ENCODE peak calls at places on chromosomes 16 and 17, in seven cellular contexts. One of them, this sample, is unnamed.

GRCh38 chr17:76674600-76674999 is 31.0 kb upstream of the ST6GALNAC1 start:
- DNase-seq in AG04450: no peak
- DNase-seq in H9: no peak
- DNase-seq in MCF 10A: no peak
- DNase-seq in mesothelial cell of epicardium: no peak
- DNase-seq in Caco-2: no peak
- DNase-seq in GM13977: no peak
- DNase-seq in this sample: no peak

GRCh38 chr17:41024702-41025101 is 2.3 kb downstream of the KRTAP1-5 start:
- DNase-seq in AG04450: no peak
- DNase-seq in H9: no peak
- DNase-seq in MCF 10A: no peak
- DNase-seq in mesothelial cell of epicardium: no peak
- DNase-seq in Caco-2: no peak
- DNase-seq in GM13977: no peak
- DNase-seq in this sample: no peak

GRCh38 chr17:42964161-42964932 is at the start of gene AARSD1:
- DNase-seq in AG04450: peak
- DNase-seq in H9: peak
- DNase-seq in MCF 10A: peak
- DNase-seq in mesothelial cell of epicardium: peak
- DNase-seq in Caco-2: peak
- DNase-seq in GM13977: peak
- DNase-seq in this sample: peak

GRCh38 chr16:87305505-87306391 is 11.4 kb downstream of the C16orf95 start:
- DNase-seq in AG04450: peak
- DNase-seq in H9: peak
- DNase-seq in MCF 10A: no peak
- DNase-seq in mesothelial cell of epicardium: no peak
- DNase-seq in Caco-2: no peak
- DNase-seq in GM13977: no peak
- DNase-seq in this sample: no peak

GRCh38 chr16:69301861-69302260 is 9.3 kb upstream of the VPS4A start:
- DNase-seq in AG04450: no peak
- DNase-seq in H9: no peak
- DNase-seq in MCF 10A: no peak
- DNase-seq in mesothelial cell of epicardium: peak
- DNase-seq in Caco-2: no peak
- DNase-seq in GM13977: no peak
- DNase-seq in this sample: no peak

GRCh38 chr16:89013111-89013510 is 36.1 kb upstream of the CBFA2T3 start:
- DNase-seq in AG04450: no peak
- DNase-seq in H9: no peak
- DNase-seq in MCF 10A: no peak
- DNase-seq in mesothelial cell of epicardium: no peak
- DNase-seq in Caco-2: no peak
- DNase-seq in GM13977: no peak
- DNase-seq in this sample: no peak

GRCh38 chr16:84086357-84086756 is 30.4 kb downstream of the MBTPS1 start:
- DNase-seq in AG04450: no peak
- DNase-seq in H9: no peak
- DNase-seq in MCF 10A: no peak
- DNase-seq in mesothelial cell of epicardium: no peak
- DNase-seq in Caco-2: no peak
- DNase-seq in GM13977: no peak
- DNase-seq in this sample: no peak

GRCh38 chr17:9346296-9346926 is 229.2 kb downstream of the STX8 start:
- DNase-seq in AG04450: no peak
- DNase-seq in H9: no peak
- DNase-seq in MCF 10A: no peak
- DNase-seq in mesothelial cell of epicardium: no peak
- DNase-seq in Caco-2: no peak
- DNase-seq in GM13977: no peak
- DNase-seq in this sample: no peak

GRCh38 chr17:49913226-49914095 is 55.5 kb upstream of the DLX4 start:
- DNase-seq in AG04450: no peak
- DNase-seq in H9: no peak
- DNase-seq in MCF 10A: peak
- DNase-seq in mesothelial cell of epicardium: no peak
- DNase-seq in Caco-2: no peak
- DNase-seq in GM13977: no peak
- DNase-seq in this sample: no peak

GRCh38 chr16:9092963-9093477 is 1.6 kb downstream of the HAPSTR1 start:
- DNase-seq in AG04450: no peak
- DNase-seq in H9: no peak
- DNase-seq in MCF 10A: no peak
- DNase-seq in mesothelial cell of epicardium: peak
- DNase-seq in Caco-2: no peak
- DNase-seq in GM13977: no peak
- DNase-seq in this sample: no peak

GRCh38 chr17:50267074-50267841 is 7.0 kb upstream of the TMEM92 start:
- DNase-seq in AG04450: no peak
- DNase-seq in H9: no peak
- DNase-seq in MCF 10A: no peak
- DNase-seq in mesothelial cell of epicardium: no peak
- DNase-seq in Caco-2: peak
- DNase-seq in GM13977: peak
- DNase-seq in this sample: no peak

GRCh38 chr17:29572691-29573557 is 4.4 kb downstream of the TP53I13 start:
- DNase-seq in AG04450: no peak
- DNase-seq in H9: peak
- DNase-seq in MCF 10A: no peak
- DNase-seq in mesothelial cell of epicardium: peak
- DNase-seq in Caco-2: no peak
- DNase-seq in GM13977: peak
- DNase-seq in this sample: no peak
- TF ChIP-seq CTCF in AG04450: peak
- TF ChIP-seq CTCF in H9: peak
- TF ChIP-seq CTCF in MCF 10A: no peak
- TF ChIP-seq CTCF in mesothelial cell of epicardium: peak
- TF ChIP-seq CTCF in Caco-2: no peak
- TF ChIP-seq CTCF in GM13977: peak
- TF ChIP-seq CTCF in this sample: peak

GRCh38 chr16:23432176-23433128 is 20.5 kb downstream of the COG7 start:
- DNase-seq in AG04450: no peak
- DNase-seq in H9: no peak
- DNase-seq in MCF 10A: peak
- DNase-seq in mesothelial cell of epicardium: no peak
- DNase-seq in Caco-2: no peak
- DNase-seq in GM13977: no peak
- DNase-seq in this sample: no peak
- TF ChIP-seq CTCF in AG04450: no peak
- TF ChIP-seq CTCF in H9: no peak
- TF ChIP-seq CTCF in MCF 10A: no peak
- TF ChIP-seq CTCF in mesothelial cell of epicardium: no peak
- TF ChIP-seq CTCF in Caco-2: peak
- TF ChIP-seq CTCF in GM13977: no peak
- TF ChIP-seq CTCF in this sample: no peak

GRCh38 chr16:75061677-75062076 is 54.9 kb downstream of the LDHD start:
- DNase-seq in AG04450: no peak
- DNase-seq in H9: no peak
- DNase-seq in MCF 10A: no peak
- DNase-seq in mesothelial cell of epicardium: no peak
- DNase-seq in Caco-2: no peak
- DNase-seq in GM13977: no peak
- DNase-seq in this sample: no peak

GRCh38 chr16:75063549-75064082 is 53.0 kb downstream of the LDHD start:
- DNase-seq in AG04450: no peak
- DNase-seq in H9: no peak
- DNase-seq in MCF 10A: no peak
- DNase-seq in mesothelial cell of epicardium: no peak
- DNase-seq in Caco-2: no peak
- DNase-seq in GM13977: no peak
- DNase-seq in this sample: no peak

GRCh38 chr16:75060708-75061107 is 55.9 kb downstream of the LDHD start:
- DNase-seq in AG04450: no peak
- DNase-seq in H9: no peak
- DNase-seq in MCF 10A: no peak
- DNase-seq in mesothelial cell of epicardium: no peak
- DNase-seq in Caco-2: no peak
- DNase-seq in GM13977: no peak
- DNase-seq in this sample: no peak

GRCh38 chr16:75062944-75063444 is 53.6 kb downstream of the LDHD start:
- DNase-seq in AG04450: no peak
- DNase-seq in H9: no peak
- DNase-seq in MCF 10A: no peak
- DNase-seq in mesothelial cell of epicardium: no peak
- DNase-seq in Caco-2: no peak
- DNase-seq in GM13977: no peak
- DNase-seq in this sample: no peak

DNA sequence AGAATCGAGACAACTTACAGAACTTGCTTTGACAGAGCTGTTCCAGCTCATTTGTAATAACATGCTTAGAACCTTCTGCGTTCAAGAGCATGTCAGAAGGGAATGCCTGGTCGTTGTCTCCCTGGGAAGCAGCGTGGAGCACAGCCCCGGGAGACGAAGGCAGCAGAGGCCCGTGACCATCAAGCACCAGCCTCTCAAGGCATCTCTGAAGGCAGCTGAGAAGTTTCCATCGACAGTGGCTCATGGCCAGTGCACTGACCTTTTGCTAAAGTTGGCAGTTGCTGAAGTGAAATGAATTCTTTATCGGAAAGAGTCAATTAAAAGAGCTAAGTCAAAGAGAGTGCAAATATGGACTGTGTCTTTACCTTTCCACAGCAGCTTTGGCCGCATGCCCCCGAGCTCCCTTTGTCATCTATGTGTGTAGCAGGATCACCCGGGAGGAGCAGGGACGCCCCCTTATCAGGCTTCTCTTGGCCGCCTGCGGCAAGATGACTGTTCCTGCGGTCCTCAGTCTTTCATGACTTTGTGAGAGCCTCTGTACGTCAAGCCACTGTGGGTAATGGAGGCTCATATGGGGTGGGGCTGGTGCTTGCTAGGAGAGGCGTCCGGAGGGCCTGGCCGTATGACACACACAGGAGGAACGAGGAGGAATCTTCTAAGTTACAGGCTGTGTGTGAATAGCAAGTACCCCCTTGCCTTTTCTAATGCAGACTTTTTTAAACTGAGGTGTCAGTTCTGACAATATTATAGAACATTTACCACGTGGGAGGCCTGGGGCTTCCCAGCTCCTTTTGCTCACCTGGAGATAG is 54.2 kb downstream of the LDHD start:
- DNase-seq in AG04450: no peak
- DNase-seq in H9: no peak
- DNase-seq in MCF 10A: no peak
- DNase-seq in mesothelial cell of epicardium: no peak
- DNase-seq in Caco-2: no peak
- DNase-seq in GM13977: no peak
- DNase-seq in this sample: no peak
- TF ChIP-seq CTCF in AG04450: no peak
- TF ChIP-seq CTCF in H9: peak
- TF ChIP-seq CTCF in MCF 10A: no peak
- TF ChIP-seq CTCF in mesothelial cell of epicardium: no peak
- TF ChIP-seq CTCF in Caco-2: no peak
- TF ChIP-seq CTCF in GM13977: no peak
- TF ChIP-seq CTCF in this sample: no peak

GRCh38 chr16:15598648-15599190 is 44.2 kb downstream of the MARF1 start:
- DNase-seq in AG04450: no peak
- DNase-seq in H9: no peak
- DNase-seq in MCF 10A: no peak
- DNase-seq in mesothelial cell of epicardium: no peak
- DNase-seq in Caco-2: no peak
- DNase-seq in GM13977: peak
- DNase-seq in this sample: no peak
- TF ChIP-seq CTCF in AG04450: no peak
- TF ChIP-seq CTCF in H9: no peak
- TF ChIP-seq CTCF in MCF 10A: no peak
- TF ChIP-seq CTCF in mesothelial cell of epicardium: no peak
- TF ChIP-seq CTCF in Caco-2: no peak
- TF ChIP-seq CTCF in GM13977: no peak
- TF ChIP-seq CTCF in this sample: no peak

GRCh38 chr17:17849863-17850373 is 13.1 kb upstream of the SREBF1 start:
- DNase-seq in AG04450: no peak
- DNase-seq in H9: peak
- DNase-seq in MCF 10A: peak
- DNase-seq in mesothelial cell of epicardium: no peak
- DNase-seq in Caco-2: no peak
- DNase-seq in GM13977: peak
- DNase-seq in this sample: no peak
- TF ChIP-seq CTCF in AG04450: peak
- TF ChIP-seq CTCF in H9: no peak
- TF ChIP-seq CTCF in MCF 10A: no peak
- TF ChIP-seq CTCF in mesothelial cell of epicardium: no peak
- TF ChIP-seq CTCF in Caco-2: no peak
- TF ChIP-seq CTCF in GM13977: peak
- TF ChIP-seq CTCF in this sample: no peak

GRCh38 chr17:73231841-73232586 is 29.7 kb downstream of the CPSF4L start:
- DNase-seq in AG04450: peak
- DNase-seq in H9: peak
- DNase-seq in MCF 10A: peak
- DNase-seq in mesothelial cell of epicardium: peak
- DNase-seq in Caco-2: peak
- DNase-seq in GM13977: peak
- DNase-seq in this sample: peak
- TF ChIP-seq CTCF in AG04450: peak
- TF ChIP-seq CTCF in H9: peak
- TF ChIP-seq CTCF in MCF 10A: no peak
- TF ChIP-seq CTCF in mesothelial cell of epicardium: peak
- TF ChIP-seq CTCF in Caco-2: no peak
- TF ChIP-seq CTCF in GM13977: no peak
- TF ChIP-seq CTCF in this sample: no peak

DNA sequence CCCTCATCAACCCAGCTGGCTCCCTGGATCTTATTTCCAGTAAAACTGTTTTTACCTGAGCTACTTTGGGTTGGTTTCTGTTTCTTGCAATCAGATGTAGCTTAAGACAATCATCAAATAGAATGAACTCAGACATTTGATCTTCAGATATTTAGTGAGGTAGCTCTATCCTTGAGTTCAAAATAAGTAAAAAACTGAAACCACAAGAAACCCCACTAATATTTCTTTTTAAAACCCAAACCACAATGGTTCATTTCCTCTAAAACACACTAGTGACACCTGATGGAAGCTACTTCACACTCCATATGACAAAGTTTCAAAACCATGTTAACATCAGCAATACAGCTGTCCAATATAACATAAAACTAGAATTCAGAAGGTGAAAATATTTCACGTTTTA is 37.8 kb downstream of the CACNG1 start:
- DNase-seq in AG04450: no peak
- DNase-seq in H9: no peak
- DNase-seq in MCF 10A: no peak
- DNase-seq in mesothelial cell of epicardium: no peak
- DNase-seq in Caco-2: no peak
- DNase-seq in GM13977: peak
- DNase-seq in this sample: no peak
- TF ChIP-seq CTCF in AG04450: no peak
- TF ChIP-seq CTCF in H9: peak
- TF ChIP-seq CTCF in MCF 10A: no peak
- TF ChIP-seq CTCF in mesothelial cell of epicardium: no peak
- TF ChIP-seq CTCF in Caco-2: no peak
- TF ChIP-seq CTCF in GM13977: peak
- TF ChIP-seq CTCF in this sample: no peak

GRCh38 chr17:6525111-6525510 is 31.2 kb downstream of the PITPNM3 start:
- DNase-seq in AG04450: no peak
- DNase-seq in H9: peak
- DNase-seq in MCF 10A: no peak
- DNase-seq in mesothelial cell of epicardium: no peak
- DNase-seq in Caco-2: no peak
- DNase-seq in GM13977: no peak
- DNase-seq in this sample: no peak
- TF ChIP-seq CTCF in AG04450: no peak
- TF ChIP-seq CTCF in H9: peak
- TF ChIP-seq CTCF in MCF 10A: no peak
- TF ChIP-seq CTCF in mesothelial cell of epicardium: no peak
- TF ChIP-seq CTCF in Caco-2: no peak
- TF ChIP-seq CTCF in GM13977: no peak
- TF ChIP-seq CTCF in this sample: no peak